ENCODE peak calls at places on chromosome 3, in ten cellular contexts. B, C, S, M, V, K, F, J, U and Z are unnamed samples.

GRCh38 chr3:134030382-134030753 is 643 bp upstream of the SLCO2A1 start:
- DNase-seq in B (peak; percentile 63), C (no peak), S (no peak), M (peak; percentile 58), V (no peak), K (peak; percentile 47), F (no peak), J (no peak), U (no peak), Z (no peak)

GRCh38 chr3:14766428-14767244 is 52.1 kb upstream of the FGD5 start:
- DNase-seq in B (no peak), C (no peak), S (no peak), M (no peak), V (no peak), K (no peak), F (no peak), J (no peak), U (no peak), Z (no peak)

GRCh38 chr3:44076221-44076829 is 165.4 kb upstream of the TOPAZ1 start:
- DNase-seq in B (peak; percentile 28), C (no peak), S (peak; percentile 49), M (peak; percentile 78), V (no peak), K (no peak), F (no peak), J (no peak), U (no peak), Z (no peak)

GRCh38 chr3:156359337-156359736 is 195.6 kb downstream of the SSR3 start:
- DNase-seq in B (no peak), C (no peak), S (no peak), M (no peak), V (no peak), K (no peak), F (no peak), J (no peak), U (no peak), Z (no peak)

GRCh38 chr3:159252772-159253384 is 451.0 kb downstream of the MFSD1 start:
- DNase-seq in B (peak; percentile 66), C (no peak), S (peak; percentile 80), M (peak; percentile 70), V (no peak), K (no peak), F (no peak), J (no peak), U (no peak), Z (no peak)

GRCh38 chr3:31892500-31892899 is 88.6 kb downstream of the OSBPL10 start:
- DNase-seq in B (no peak), C (no peak), S (no peak), M (no peak), V (no peak), K (no peak), F (no peak), J (no peak), U (no peak), Z (no peak)

GRCh38 chr3:147256739-147257138 is 149.6 kb downstream of the ZIC4 start:
- DNase-seq in B (peak; percentile 23), C (no peak), S (no peak), M (no peak), V (no peak), K (no peak), F (no peak), J (no peak), U (no peak), Z (no peak)

GRCh38 chr3:127082066-127082465 is 99.2 kb downstream of the PLXNA1 start:
- DNase-seq in B (no peak), C (no peak), S (no peak), M (no peak), V (no peak), K (no peak), F (no peak), J (no peak), U (no peak), Z (no peak)

GRCh38 chr3:89287902-89288520 is 180.6 kb downstream of the EPHA3 start:
- DNase-seq in B (no peak), C (no peak), S (no peak), M (no peak), V (no peak), K (no peak), F (no peak), J (no peak), U (no peak), Z (no peak)

GRCh38 chr3:3634326-3634725 is 164.9 kb upstream of the LRRN1 start:
- DNase-seq in B (no peak), C (no peak), S (no peak), M (no peak), V (no peak), K (no peak), F (no peak), J (no peak), U (no peak), Z (no peak)

GRCh38 chr3:33877187-33877586 is 78.8 kb downstream of the PDCD6IP start:
- DNase-seq in B (no peak), C (no peak), S (no peak), M (peak; percentile 52), V (no peak), K (no peak), F (no peak), J (no peak), U (no peak), Z (no peak)

GRCh38 chr3:54999159-54999558 is 71.3 kb upstream of the LRTM1 start:
- DNase-seq in B (peak; percentile 92), C (no peak), S (peak; percentile 74), M (no peak), V (peak; percentile 72), K (no peak), F (no peak), J (no peak), U (no peak), Z (no peak)

GRCh38 chr3:99958177-99958912 is 140.7 kb downstream of the CMSS1 start:
- DNase-seq in B (no peak), C (no peak), S (no peak), M (no peak), V (no peak), K (no peak), F (no peak), J (no peak), U (no peak), Z (no peak)

GRCh38 chr3:71875461-71875947 is 90.6 kb upstream of the PROK2 start:
- DNase-seq in B (peak; percentile 93), C (peak; percentile 83), S (peak; percentile 59), M (peak; percentile 60), V (peak; percentile 60), K (peak; percentile 36), F (peak; percentile 54), J (peak; percentile 73), U (peak; percentile 86), Z (peak; percentile 75)

GRCh38 chr3:14633819-14634424 is 17.6 kb upstream of the CCDC174 start:
- DNase-seq in B (peak; percentile 80), C (peak; percentile 52), S (peak; percentile 41), M (no peak), V (no peak), K (peak; percentile 74), F (peak; percentile 52), J (peak; percentile 51), U (no peak), Z (peak; percentile 46)

GRCh38 chr3:64329037-64329436 is 103.8 kb upstream of the PRICKLE2 start:
- DNase-seq in B (peak; percentile 57), C (no peak), S (no peak), M (no peak), V (no peak), K (no peak), F (no peak), J (no peak), U (no peak), Z (no peak)

GRCh38 chr3:161008086-161008485 is 97.1 kb downstream of the B3GALNT1 start:
- DNase-seq in B (no peak), C (no peak), S (no peak), M (no peak), V (no peak), K (no peak), F (no peak), J (no peak), U (no peak), Z (no peak)

GRCh38 chr3:144821583-144821982 is 850.0 kb downstream of the DIPK2A start:
- DNase-seq in B (no peak), C (no peak), S (peak; percentile 51), M (no peak), V (no peak), K (no peak), F (no peak), J (no peak), U (no peak), Z (no peak)

GRCh38 chr3:147705626-147706025 is 296.5 kb downstream of the ZIC1 start:
- DNase-seq in B (no peak), C (no peak), S (no peak), M (no peak), V (no peak), K (no peak), F (no peak), J (no peak), U (peak; percentile 56), Z (no peak)

GRCh38 chr3:119352863-119353527 is 58.8 kb downstream of the ARHGAP31 start:
- DNase-seq in B (peak; percentile 54), C (no peak), S (peak; percentile 61), M (no peak), V (peak; percentile 46), K (no peak), F (no peak), J (no peak), U (no peak), Z (no peak)

GRCh38 chr3:107524214-107525100 is 1.7 kb downstream of the BBX start:
- DNase-seq in B (peak; percentile 59), C (peak; percentile 64), S (peak; percentile 51), M (no peak), V (peak; percentile 35), K (peak; percentile 59), F (no peak), J (peak; percentile 42), U (peak; percentile 75), Z (peak; percentile 46)

GRCh38 chr3:139448104-139448503 is 28.2 kb downstream of the RBP2 start:
- DNase-seq in B (no peak), C (no peak), S (peak; percentile 94), M (no peak), V (no peak), K (no peak), F (no peak), J (peak; percentile 55), U (peak; percentile 88), Z (no peak)